ENCODE peak calls at places on chromosomes 5 and 9, in five cellular contexts. X is heart left ventricle; Z is CD4-positive, alpha-beta memory T cell; S is pancreas; V is mesenchymal stem cell. N is an unnamed sample. For H3K27me3, the result is how much of the 10 kb centered on the place peaks cover.

GRCh38 chr9:70315389-70315788 is 56.6 kb downstream of the SMC5 start:
- DNase-seq in X (no peak), Z (no peak), S (no peak), V (no peak), N (no peak)

GRCh38 chr9:133783331-133783731 is 45.2 kb upstream of the SARDH start:
- DNase-seq in X (peak), Z (no peak), S (no peak), V (no peak), N (no peak)

GRCh38 chr5:157679801-157680200 is 8.5 kb downstream of the C5orf52 start:
- DNase-seq in X (no peak), Z (no peak), S (no peak), V (no peak), N (no peak)

GRCh38 chr9:6305954-6306563 is 22.1 kb upstream of the TPD52L3 start:
- DNase-seq in X (no peak), Z (peak), S (no peak), V (peak), N (no peak)

GRCh38 chr5:173477320-173478055 is 139.0 kb downstream of the BOD1 start:
- DNase-seq in X (no peak), Z (no peak), S (no peak), V (peak), N (no peak)

GRCh38 chr5:131530706-131531331 is 104.2 kb downstream of the RAPGEF6 start:
- DNase-seq in X (no peak), Z (no peak), S (no peak), V (no peak), N (no peak)

GRCh38 chr5:57718155-57718554 is 235.5 kb upstream of the ACTBL2 start:
- DNase-seq in X (no peak), Z (no peak), S (no peak), V (peak), N (no peak)

GRCh38 chr9:116232425-116233159 is 79.0 kb downstream of the PAPPA start:
- DNase-seq in X (no peak), Z (no peak), S (no peak), V (peak), N (no peak)

GRCh38 chr9:18623201-18623600 is 149.2 kb downstream of the ADAMTSL1 start:
- DNase-seq in X (no peak), Z (no peak), S (no peak), V (no peak), N (no peak)

GRCh38 chr5:156326718-156327259 is at the start of gene SGCD:
- DNase-seq in X (peak), Z (no peak), S (peak), V (peak), N (no peak)

GRCh38 chr5:143355710-143356109 is 47.8 kb downstream of the NR3C1 start:
- DNase-seq in X (peak), Z (peak), S (peak), V (peak), N (peak)

GRCh38 chr9:102309379-102309778 is 570.9 kb upstream of the GRIN3A start:
- DNase-seq in X (no peak), Z (no peak), S (no peak), V (no peak), N (no peak)

GRCh38 chr5:123091258-123091987 is 2.4 kb downstream of the PRDM6 start:
- DNase-seq in X (no peak), Z (no peak), S (no peak), V (peak), N (no peak)
- H3K27me3 ChIP-seq in X (half or more), Z (under half), S (half or more), V (half or more), N (half or more)

GRCh38 chr9:98281281-98281680 is 25.8 kb upstream of the TBC1D2 start:
- DNase-seq in X (no peak), Z (no peak), S (no peak), V (no peak), N (no peak)
- H3K27me3 ChIP-seq in X (under half), Z (under half), S (under half), V (half or more), N (under half)

GRCh38 chr5:175874462-175875139 is 3.2 kb downstream of the CPLX2 start:
- DNase-seq in X (no peak), Z (no peak), S (no peak), V (no peak), N (no peak)
- H3K27me3 ChIP-seq in X (half or more), Z (under half), S (under half), V (half or more), N (under half)

GRCh38 chr5:2586016-2586715 is 165.3 kb downstream of the IRX2 start:
- DNase-seq in X (no peak), Z (no peak), S (no peak), V (no peak), N (no peak)
- H3K27me3 ChIP-seq in X (under half), Z (under half), S (under half), V (under half), N (under half)

GRCh38 chr9:121754655-121755436 is 103.4 kb downstream of the DAB2IP start:
- DNase-seq in X (no peak), Z (no peak), S (no peak), V (no peak), N (no peak)
- H3K27me3 ChIP-seq in X (under half), Z (under half), S (under half), V (under half), N (under half)

N was measured in prostate gland.